ENCODE peak calls at places on chromosomes 16 and 17, in eight cellular contexts. A is nephron progenitor cell, V is GM10248, F is hepatocyte, D is heart left ventricle, P is cardiac muscle cell, C is upper lobe of left lung, N is lower lobe of right lung. L is an unnamed sample.

GRCh38 chr16:81315271-81316175 is 761 bp downstream of the GAN start:
- DNase-seq in P (peak; percentile 62), D (peak; percentile 65), A (peak; percentile 60), V (peak; percentile 64), F (peak; percentile 81), N (peak; percentile 71), C (peak; percentile 93), L (peak; percentile 50)

GRCh38 chr16:71963125-71963875 is 36.9 kb downstream of the PKD1L3 start:
- DNase-seq in P (no peak), N (no peak), A (no peak), C (no peak), D (no peak), V (no peak), F (no peak), L (no peak)

GRCh38 chr16:82651921-82652601 is 25.3 kb downstream of the CDH13 start:
- DNase-seq in D (no peak), F (peak; percentile 35), V (no peak), N (no peak), A (no peak), C (no peak), P (no peak), L (no peak)

GRCh38 chr16:11359370-11359769 is 14.1 kb downstream of the RMI2 start:
- DNase-seq in C (no peak), F (peak; percentile 58), D (no peak), P (no peak), N (no peak), A (peak; percentile 21), V (no peak), L (peak; percentile 94)

GRCh38 chr16:68590201-68590994 is 51.3 kb downstream of the ZFP90 start:
- DNase-seq in P (peak; percentile 83), V (peak; percentile 67), D (no peak), C (peak; percentile 92), F (peak; percentile 81), A (peak; percentile 84), N (peak; percentile 77), L (peak; percentile 46)

GRCh38 chr17:65301184-65301583 is 164.0 kb downstream of the RGS9 start:
- DNase-seq in N (no peak), F (no peak), P (no peak), V (no peak), C (no peak), D (no peak), A (no peak), L (no peak)

GRCh38 chr17:82967268-82968032 is 112.0 kb upstream of the METRNL start:
- DNase-seq in C (no peak), V (no peak), D (no peak), P (no peak), F (no peak), A (no peak), N (no peak), L (no peak)

GRCh38 chr16:47143677-47144558 is at the start of gene NETO2:
- DNase-seq in V (peak; percentile 83), F (peak; percentile 78), N (peak; percentile 67), D (peak; percentile 48), C (peak; percentile 95), P (peak; percentile 80), A (peak; percentile 76), L (peak; percentile 7)

GRCh38 chr16:64370112-64370511 is 751.8 kb downstream of the CDH11 start:
- DNase-seq in F (no peak), V (no peak), A (no peak), N (no peak), D (no peak), C (no peak), P (no peak), L (no peak)

GRCh38 chr16:89169778-89170177 is 1.8 kb upstream of the CDH15 start:
- DNase-seq in N (no peak), P (no peak), F (no peak), D (no peak), C (peak; percentile 69), V (no peak), A (no peak), L (no peak)

GRCh38 chr16:89172171-89172900 is 788 bp downstream of the CDH15 start:
- DNase-seq in V (no peak), F (no peak), N (no peak), D (peak; percentile 28), P (no peak), C (peak; percentile 69), A (no peak), L (no peak)

GRCh38 chr16:89171216-89172170 is at the start of gene CDH15:
- DNase-seq in C (peak; percentile 99), D (peak; percentile 92), A (peak; percentile 97), F (peak; percentile 98), V (peak; percentile 99), P (peak; percentile 97), N (peak; percentile 96), L (peak; percentile 55)

GRCh38 chr16:89168381-89169189 is 3.0 kb upstream of the CDH15 start:
- DNase-seq in A (no peak), N (no peak), V (no peak), C (peak; percentile 82), F (no peak), P (no peak), D (no peak), L (no peak)

GRCh38 chr16:89170346-89171215 is 967 bp upstream of the CDH15 start:
- DNase-seq in A (no peak), V (no peak), D (no peak), P (no peak), C (peak; percentile 81), F (peak; percentile 67), N (peak; percentile 77), L (no peak)
- TF ChIP-seq CTCF in A (no peak), V (no peak), D (no peak), P (no peak), C (no peak), F (peak; percentile 9), N (no peak), L (no peak)

GRCh38 chr17:74842599-74843351 is 16.9 kb downstream of the GRIN2C start:
- DNase-seq in C (peak; percentile 94), P (peak; percentile 79), F (peak; percentile 87), V (peak; percentile 74), D (peak; percentile 78), A (peak; percentile 82), N (peak; percentile 87), L (peak; percentile 34)
- TF ChIP-seq CTCF in C (peak; percentile 86), P (peak; percentile 38), F (peak; percentile 54), V (peak; percentile 41), D (peak; percentile 52), A (peak; percentile 44), N (peak; percentile 65), L (peak; percentile 74)

DNA sequence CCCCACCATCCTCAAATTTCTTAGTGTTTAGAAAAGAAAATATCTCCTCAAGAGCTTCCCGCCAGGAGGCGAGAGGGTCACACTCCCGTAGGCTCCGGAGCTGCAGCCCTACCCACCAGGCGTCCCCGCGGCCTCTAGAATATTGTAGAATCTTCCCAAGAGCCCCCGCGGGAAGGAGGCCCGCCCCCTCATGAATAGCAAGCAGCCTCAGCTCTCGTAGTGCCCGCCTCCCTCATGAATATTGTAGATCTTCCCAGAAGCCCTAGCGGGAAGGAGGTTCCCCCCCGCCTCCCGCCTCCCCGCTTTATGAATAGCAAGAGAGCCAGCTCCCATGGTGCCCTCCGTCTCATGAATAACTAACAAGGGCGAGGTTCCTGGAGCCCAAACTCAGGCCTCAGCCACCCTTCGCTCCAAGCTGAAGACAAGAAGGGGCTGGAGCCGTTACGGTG is at the start of gene FBXO47:
- DNase-seq in V (peak; percentile 57), F (peak; percentile 93), P (peak; percentile 64), C (peak; percentile 80), N (peak; percentile 97), D (peak; percentile 96), A (peak; percentile 56), L (no peak)
- TF ChIP-seq CTCF in V (no peak), F (no peak), P (peak; percentile 31), C (peak; percentile 20), N (peak; percentile 28), D (peak; percentile 33), A (no peak), L (no peak)

DNA sequence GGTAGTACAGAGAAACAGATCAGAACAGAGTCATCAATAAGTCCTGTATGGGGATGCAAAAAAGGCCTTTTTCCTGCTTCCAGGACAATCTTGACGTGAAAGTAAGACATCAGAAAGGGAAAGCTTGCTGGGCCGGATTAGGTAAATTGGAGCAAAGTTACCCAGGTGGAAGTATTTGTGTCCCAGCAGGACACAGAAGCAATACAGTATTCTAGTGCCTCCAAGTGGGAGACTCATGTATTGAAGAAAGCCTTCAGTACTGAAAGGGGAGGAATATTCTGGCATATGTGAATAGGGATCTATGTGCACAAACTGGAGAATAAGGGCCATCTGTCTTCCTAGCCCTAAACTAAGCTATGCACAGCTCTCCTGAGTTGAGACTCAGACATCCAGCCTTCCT is 327.2 kb upstream of the CDH8 start:
- DNase-seq in N (no peak), C (no peak), A (no peak), F (no peak), V (no peak), P (peak; percentile 39), D (no peak), L (no peak)
- TF ChIP-seq CTCF in N (no peak), C (no peak), A (peak; percentile 10), F (peak; percentile 22), V (no peak), P (no peak), D (no peak), L (no peak)